ENCODE peak calls at places on chromosomes 7 and 10, in four cellular contexts. One of them, this sample, is unnamed.

GRCh38 chr10:116974442-116975005 is 30.5 kb downstream of the SHTN1 start:
- DNase-seq in A673: peak
- DNase-seq in hepatocyte: no peak
- DNase-seq in HCT116: peak
- DNase-seq in this sample: peak

GRCh38 chr10:91424016-91424415 is 13.9 kb downstream of the HECTD2 start:
- DNase-seq in HCT116: no peak
- DNase-seq in A673: no peak
- DNase-seq in hepatocyte: no peak
- DNase-seq in this sample: peak

GRCh38 chr7:16080131-16080530 is 341.2 kb downstream of the CRPPA start:
- DNase-seq in A673: no peak
- DNase-seq in HCT116: no peak
- DNase-seq in hepatocyte: no peak
- DNase-seq in this sample: peak

GRCh38 chr7:66778201-66778600 is 37.7 kb downstream of the RABGEF1 start:
- DNase-seq in HCT116: no peak
- DNase-seq in A673: no peak
- DNase-seq in hepatocyte: no peak
- DNase-seq in this sample: no peak

GRCh38 chr10:14459670-14460069 is 128.9 kb upstream of the FRMD4A start:
- DNase-seq in A673: no peak
- DNase-seq in HCT116: no peak
- DNase-seq in hepatocyte: no peak
- DNase-seq in this sample: no peak

GRCh38 chr7:158814637-158815036 is 14.7 kb downstream of the ESYT2 start:
- DNase-seq in HCT116: no peak
- DNase-seq in hepatocyte: no peak
- DNase-seq in A673: peak
- DNase-seq in this sample: no peak

GRCh38 chr7:107596881-107597581 is 17.0 kb downstream of the BCAP29 start:
- DNase-seq in hepatocyte: no peak
- DNase-seq in HCT116: no peak
- DNase-seq in A673: no peak
- DNase-seq in this sample: peak

GRCh38 chr10:50622497-50623298 is 1.1 kb downstream of the SGMS1 start:
- DNase-seq in hepatocyte: peak
- DNase-seq in A673: peak
- DNase-seq in HCT116: no peak
- DNase-seq in this sample: peak

GRCh38 chr7:80139179-80139578 is 4.5 kb downstream of the GNAI1 start:
- DNase-seq in HCT116: no peak
- DNase-seq in hepatocyte: no peak
- DNase-seq in A673: no peak
- DNase-seq in this sample: peak

GRCh38 chr7:138207555-138207971 is 131.3 kb downstream of the AKR1D1 start:
- DNase-seq in hepatocyte: no peak
- DNase-seq in HCT116: no peak
- DNase-seq in A673: no peak
- DNase-seq in this sample: no peak

GRCh38 chr7:1503390-1503789 is 799 bp downstream of the INTS1 start:
- DNase-seq in hepatocyte: no peak
- DNase-seq in HCT116: no peak
- DNase-seq in A673: no peak
- DNase-seq in this sample: no peak

GRCh38 chr10:96470108-96470743 is 43.5 kb downstream of the TLL2 start:
- DNase-seq in HCT116: peak
- DNase-seq in A673: peak
- DNase-seq in hepatocyte: peak
- DNase-seq in this sample: peak

GRCh38 chr10:6200588-6201510 is 1.9 kb upstream of the PFKFB3 start:
- DNase-seq in HCT116: no peak
- DNase-seq in A673: peak
- DNase-seq in hepatocyte: no peak
- DNase-seq in this sample: no peak

GRCh38 chr10:79434816-79435215 is 10.6 kb downstream of the ZCCHC24 start:
- DNase-seq in HCT116: no peak
- DNase-seq in hepatocyte: no peak
- DNase-seq in A673: no peak
- DNase-seq in this sample: peak

GRCh38 chr10:22475527-22475856 is 130.2 kb downstream of the SPAG6 start:
- DNase-seq in HCT116: no peak
- DNase-seq in hepatocyte: no peak
- DNase-seq in A673: no peak
- DNase-seq in this sample: no peak
- TF ChIP-seq CTCF in HCT116: no peak
- TF ChIP-seq CTCF in hepatocyte: no peak
- TF ChIP-seq CTCF in A673: no peak
- TF ChIP-seq CTCF in this sample: no peak

GRCh38 chr7:32661929-32662328 is 166.6 kb downstream of the AVL9 start:
- DNase-seq in A673: no peak
- DNase-seq in hepatocyte: no peak
- DNase-seq in HCT116: no peak
- DNase-seq in this sample: no peak

GRCh38 chr7:32658034-32658944 is 163.0 kb downstream of the AVL9 start:
- DNase-seq in A673: no peak
- DNase-seq in HCT116: peak
- DNase-seq in hepatocyte: no peak
- DNase-seq in this sample: peak

GRCh38 chr7:32659853-32660252 is 164.6 kb downstream of the AVL9 start:
- DNase-seq in A673: no peak
- DNase-seq in hepatocyte: no peak
- DNase-seq in HCT116: peak
- DNase-seq in this sample: no peak

GRCh38 chr7:32661501-32661900 is 166.2 kb downstream of the AVL9 start:
- DNase-seq in HCT116: no peak
- DNase-seq in hepatocyte: no peak
- DNase-seq in A673: no peak
- DNase-seq in this sample: no peak

GRCh38 chr7:32660936-32661335 is 165.6 kb downstream of the AVL9 start:
- DNase-seq in HCT116: no peak
- DNase-seq in A673: no peak
- DNase-seq in hepatocyte: no peak
- DNase-seq in this sample: no peak
- TF ChIP-seq CTCF in HCT116: no peak
- TF ChIP-seq CTCF in A673: no peak
- TF ChIP-seq CTCF in hepatocyte: no peak
- TF ChIP-seq CTCF in this sample: no peak

GRCh38 chr10:106795619-106796018 is 368.9 kb downstream of the SORCS1 start:
- DNase-seq in HCT116: no peak
- DNase-seq in A673: peak
- DNase-seq in hepatocyte: peak
- DNase-seq in this sample: peak
- TF ChIP-seq CTCF in HCT116: no peak
- TF ChIP-seq CTCF in A673: peak
- TF ChIP-seq CTCF in hepatocyte: peak
- TF ChIP-seq CTCF in this sample: peak

DNA sequence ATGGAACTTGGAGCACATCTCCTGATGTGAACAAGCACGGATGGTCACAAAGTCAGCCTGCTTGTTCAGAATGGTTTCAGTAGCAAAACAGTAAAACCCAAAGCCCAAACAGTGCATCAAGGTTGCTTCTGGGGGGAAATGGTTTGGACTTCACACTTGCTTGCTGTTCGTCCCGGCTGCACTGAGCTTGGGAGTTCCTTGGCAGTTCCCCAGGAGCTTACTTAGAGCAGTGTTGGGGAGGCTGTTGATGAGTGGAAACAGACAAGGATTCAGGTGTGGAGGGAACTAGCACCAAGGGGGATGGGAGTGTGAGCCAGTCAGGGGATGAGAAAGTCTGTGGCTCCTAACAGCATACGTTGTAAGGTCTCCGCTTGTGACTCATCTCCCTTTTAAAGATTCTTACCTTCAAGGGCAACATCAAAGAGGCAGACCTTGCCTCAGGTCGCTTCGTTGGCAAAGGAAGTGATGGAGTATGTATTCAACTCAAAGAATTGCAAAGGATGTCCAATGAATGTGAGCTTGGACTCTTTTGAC is 19.8 kb upstream of the ITGA8 start:
- DNase-seq in hepatocyte: no peak
- DNase-seq in A673: no peak
- DNase-seq in HCT116: no peak
- DNase-seq in this sample: no peak
- TF ChIP-seq CTCF in hepatocyte: no peak
- TF ChIP-seq CTCF in A673: no peak
- TF ChIP-seq CTCF in HCT116: no peak
- TF ChIP-seq CTCF in this sample: no peak

DNA sequence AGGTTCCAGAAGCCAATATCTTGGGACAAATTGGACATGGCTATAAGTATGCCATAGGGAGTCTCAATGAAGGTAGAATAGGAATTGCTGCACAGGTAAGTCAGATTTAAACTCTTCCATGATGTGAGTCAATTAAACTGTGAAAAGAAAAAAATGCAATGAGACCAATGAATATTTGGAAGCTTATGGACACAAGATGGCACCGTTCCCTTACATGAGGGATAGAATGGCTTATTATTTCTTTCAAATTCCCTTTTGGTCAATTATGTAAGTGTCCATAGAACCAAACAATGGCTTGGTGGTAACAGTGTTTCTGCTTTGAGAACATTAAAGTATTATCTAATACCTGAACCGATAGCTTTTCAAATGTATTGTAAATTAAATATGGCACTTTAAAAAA is 35.6 kb downstream of the ACADSB start:
- DNase-seq in hepatocyte: no peak
- DNase-seq in HCT116: peak
- DNase-seq in A673: peak
- DNase-seq in this sample: peak
- TF ChIP-seq CTCF in hepatocyte: peak
- TF ChIP-seq CTCF in HCT116: peak
- TF ChIP-seq CTCF in A673: peak
- TF ChIP-seq CTCF in this sample: peak

This sample was measured in MCF 10A.